ENCODE peak calls at places on chromosomes 12 and 14, in six cellular contexts. One of them, this sample, is unnamed.

GRCh38 chr14:22487401-22487800 is 101.6 kb downstream of the DAD1 start:
- DNase-seq in K562: no peak
- DNase-seq in GM23338: no peak
- DNase-seq in tibial artery: no peak
- DNase-seq in lung: no peak
- DNase-seq in SJSA1: no peak
- DNase-seq in this sample: no peak

GRCh38 chr12:52254180-52254964 is 20.1 kb upstream of the KRT86 start:
- DNase-seq in K562: no peak
- DNase-seq in GM23338: no peak
- DNase-seq in lung: no peak
- DNase-seq in tibial artery: no peak
- DNase-seq in SJSA1: no peak
- DNase-seq in this sample: no peak

GRCh38 chr12:106154781-106155273 is 16.1 kb upstream of the NUAK1 start:
- DNase-seq in tibial artery: no peak
- DNase-seq in lung: no peak
- DNase-seq in GM23338: no peak
- DNase-seq in K562: no peak
- DNase-seq in SJSA1: no peak
- DNase-seq in this sample: peak; percentile 29

GRCh38 chr14:53608369-53608768 is 348.3 kb downstream of the BMP4 start:
- DNase-seq in SJSA1: no peak
- DNase-seq in lung: no peak
- DNase-seq in K562: no peak
- DNase-seq in GM23338: no peak
- DNase-seq in tibial artery: no peak
- DNase-seq in this sample: no peak

GRCh38 chr14:61188936-61189808 is 92.0 kb downstream of the TMEM30B start:
- DNase-seq in SJSA1: no peak
- DNase-seq in K562: peak; percentile 49
- DNase-seq in GM23338: peak; percentile 89
- DNase-seq in tibial artery: peak; percentile 54
- DNase-seq in lung: peak; percentile 38
- DNase-seq in this sample: peak; percentile 88

GRCh38 chr12:98698603-98699463 is 53.7 kb downstream of the APAF1 start:
- DNase-seq in K562: peak; percentile 52
- DNase-seq in tibial artery: peak; percentile 34
- DNase-seq in GM23338: peak; percentile 74
- DNase-seq in SJSA1: peak; percentile 24
- DNase-seq in lung: peak; percentile 44
- DNase-seq in this sample: no peak

GRCh38 chr14:90294872-90295271 is 36.9 kb downstream of the NRDE2 start:
- DNase-seq in GM23338: no peak
- DNase-seq in tibial artery: no peak
- DNase-seq in K562: no peak
- DNase-seq in lung: no peak
- DNase-seq in SJSA1: no peak
- DNase-seq in this sample: no peak

GRCh38 chr14:76926521-76927251 is 100.5 kb downstream of the LRRC74A start:
- DNase-seq in GM23338: peak; percentile 73
- DNase-seq in tibial artery: peak; percentile 56
- DNase-seq in K562: no peak
- DNase-seq in SJSA1: no peak
- DNase-seq in lung: no peak
- DNase-seq in this sample: no peak

GRCh38 chr14:22882529-22883190 is 362 bp upstream of the REM2 start:
- DNase-seq in tibial artery: no peak
- DNase-seq in lung: peak; percentile 48
- DNase-seq in K562: peak; percentile 88
- DNase-seq in SJSA1: no peak
- DNase-seq in GM23338: peak; percentile 90
- DNase-seq in this sample: no peak

GRCh38 chr12:75404231-75404630 is 13.3 kb downstream of the GLIPR1L2 start:
- DNase-seq in SJSA1: no peak
- DNase-seq in lung: no peak
- DNase-seq in K562: no peak
- DNase-seq in tibial artery: no peak
- DNase-seq in GM23338: no peak
- DNase-seq in this sample: no peak

GRCh38 chr14:101410126-101410525 is 151.2 kb upstream of the DIO3 start:
- DNase-seq in SJSA1: no peak
- DNase-seq in lung: no peak
- DNase-seq in K562: no peak
- DNase-seq in GM23338: no peak
- DNase-seq in tibial artery: no peak
- DNase-seq in this sample: no peak

GRCh38 chr14:21505009-21505553 is 6.1 kb downstream of the METTL3 start:
- DNase-seq in GM23338: no peak
- DNase-seq in lung: no peak
- DNase-seq in tibial artery: no peak
- DNase-seq in K562: no peak
- DNase-seq in SJSA1: no peak
- DNase-seq in this sample: no peak

GRCh38 chr12:50224026-50224692 is 57.0 kb upstream of the CERS5 start:
- DNase-seq in GM23338: peak; percentile 26
- DNase-seq in SJSA1: no peak
- DNase-seq in tibial artery: no peak
- DNase-seq in K562: no peak
- DNase-seq in lung: peak; percentile 55
- DNase-seq in this sample: no peak

GRCh38 chr14:58572092-58572853 is 65.5 kb upstream of the DACT1 start:
- DNase-seq in K562: no peak
- DNase-seq in tibial artery: no peak
- DNase-seq in GM23338: no peak
- DNase-seq in lung: no peak
- DNase-seq in SJSA1: no peak
- DNase-seq in this sample: no peak

GRCh38 chr12:53999596-54000104 is 311 bp upstream of the HOXC9 start:
- DNase-seq in tibial artery: peak; percentile 80
- DNase-seq in lung: no peak
- DNase-seq in K562: peak; percentile 91
- DNase-seq in SJSA1: peak; percentile 83
- DNase-seq in GM23338: peak; percentile 77
- DNase-seq in this sample: no peak

GRCh38 chr12:76685246-76685678 is 78.7 kb upstream of the ZDHHC17 start:
- DNase-seq in lung: no peak
- DNase-seq in SJSA1: no peak
- DNase-seq in GM23338: peak; percentile 46
- DNase-seq in K562: no peak
- DNase-seq in tibial artery: no peak
- DNase-seq in this sample: no peak

GRCh38 chr14:83842536-83842935 is 1687.4 kb upstream of the FLRT2 start:
- DNase-seq in K562: no peak
- DNase-seq in lung: no peak
- DNase-seq in GM23338: no peak
- DNase-seq in tibial artery: no peak
- DNase-seq in SJSA1: no peak
- DNase-seq in this sample: no peak

GRCh38 chr14:94403312-94403711 is 14.9 kb upstream of the SERPINA1 start:
- DNase-seq in lung: no peak
- DNase-seq in tibial artery: no peak
- DNase-seq in SJSA1: no peak
- DNase-seq in GM23338: no peak
- DNase-seq in K562: no peak
- DNase-seq in this sample: no peak

GRCh38 chr12:126747530-126748149 is 1519.3 kb upstream of the TMEM132C start:
- DNase-seq in SJSA1: no peak
- DNase-seq in GM23338: peak; percentile 40
- DNase-seq in lung: peak; percentile 53
- DNase-seq in K562: peak; percentile 82
- DNase-seq in tibial artery: no peak
- DNase-seq in this sample: no peak

GRCh38 chr12:124504273-124505000 is 63.0 kb downstream of the NCOR2 start:
- DNase-seq in SJSA1: no peak
- DNase-seq in tibial artery: no peak
- DNase-seq in GM23338: peak; percentile 59
- DNase-seq in K562: no peak
- DNase-seq in lung: no peak
- DNase-seq in this sample: no peak

GRCh38 chr12:79897617-79898016 is 37.3 kb downstream of the PPP1R12A start:
- DNase-seq in GM23338: peak; percentile 50
- DNase-seq in SJSA1: peak; percentile 91
- DNase-seq in tibial artery: no peak
- DNase-seq in lung: no peak
- DNase-seq in K562: no peak
- DNase-seq in this sample: no peak

GRCh38 chr14:50434530-50434929 is 37.8 kb upstream of the CDKL1 start:
- DNase-seq in lung: no peak
- DNase-seq in GM23338: no peak
- DNase-seq in SJSA1: no peak
- DNase-seq in tibial artery: no peak
- DNase-seq in K562: no peak
- DNase-seq in this sample: no peak

GRCh38 chr14:90727082-90727481 is 89.1 kb downstream of the TTC7B start:
- DNase-seq in tibial artery: no peak
- DNase-seq in K562: no peak
- DNase-seq in lung: peak; percentile 23
- DNase-seq in SJSA1: no peak
- DNase-seq in GM23338: no peak
- DNase-seq in this sample: peak; percentile 45

GRCh38 chr12:106090586-106091411 is 48.0 kb downstream of the NUAK1 start:
- DNase-seq in SJSA1: peak; percentile 80
- DNase-seq in GM23338: no peak
- DNase-seq in tibial artery: peak; percentile 81
- DNase-seq in K562: no peak
- DNase-seq in lung: no peak
- DNase-seq in this sample: no peak

GRCh38 chr14:75535164-75535898 is 13.1 kb downstream of the BATF start:
- DNase-seq in K562: no peak
- DNase-seq in SJSA1: no peak
- DNase-seq in lung: no peak
- DNase-seq in GM23338: no peak
- DNase-seq in tibial artery: no peak
- DNase-seq in this sample: no peak
- H3K27ac ChIP-seq in K562: no peak overlapping the region
- H3K27ac ChIP-seq in SJSA1: peak overlapping the region; percentile 71
- H3K27ac ChIP-seq in lung: no peak overlapping the region
- H3K27ac ChIP-seq in GM23338: no peak overlapping the region
- H3K27ac ChIP-seq in tibial artery: no peak overlapping the region
- H3K27ac ChIP-seq in this sample: no peak overlapping the region

DNA sequence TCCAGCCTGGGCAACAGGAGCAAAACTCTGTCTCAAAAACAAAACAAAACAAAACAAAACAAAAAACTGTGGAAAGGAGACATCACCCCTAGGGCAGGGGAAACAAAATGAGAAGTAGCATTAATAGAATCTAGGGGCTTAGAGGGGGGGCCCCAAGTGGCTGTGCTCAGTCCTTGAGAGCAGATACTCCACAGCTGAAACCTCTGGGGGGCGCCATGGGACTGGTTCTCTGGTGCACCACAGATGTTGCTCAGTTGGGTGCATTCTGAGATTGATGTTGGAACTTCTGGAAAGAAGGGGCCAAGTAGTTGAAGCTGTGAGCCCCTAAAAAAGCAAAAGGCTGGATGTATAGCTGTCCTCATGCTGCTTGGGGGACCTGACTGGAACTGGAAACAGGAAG is 11.8 kb upstream of the SYNE2 start:
- DNase-seq in tibial artery: no peak
- DNase-seq in SJSA1: no peak
- DNase-seq in GM23338: peak; percentile 84
- DNase-seq in lung: no peak
- DNase-seq in K562: no peak
- DNase-seq in this sample: no peak
- H3K27ac ChIP-seq in tibial artery: no peak overlapping the region
- H3K27ac ChIP-seq in SJSA1: no peak overlapping the region
- H3K27ac ChIP-seq in GM23338: no peak overlapping the region
- H3K27ac ChIP-seq in lung: no peak overlapping the region
- H3K27ac ChIP-seq in K562: no peak overlapping the region
- H3K27ac ChIP-seq in this sample: no peak overlapping the region

DNA sequence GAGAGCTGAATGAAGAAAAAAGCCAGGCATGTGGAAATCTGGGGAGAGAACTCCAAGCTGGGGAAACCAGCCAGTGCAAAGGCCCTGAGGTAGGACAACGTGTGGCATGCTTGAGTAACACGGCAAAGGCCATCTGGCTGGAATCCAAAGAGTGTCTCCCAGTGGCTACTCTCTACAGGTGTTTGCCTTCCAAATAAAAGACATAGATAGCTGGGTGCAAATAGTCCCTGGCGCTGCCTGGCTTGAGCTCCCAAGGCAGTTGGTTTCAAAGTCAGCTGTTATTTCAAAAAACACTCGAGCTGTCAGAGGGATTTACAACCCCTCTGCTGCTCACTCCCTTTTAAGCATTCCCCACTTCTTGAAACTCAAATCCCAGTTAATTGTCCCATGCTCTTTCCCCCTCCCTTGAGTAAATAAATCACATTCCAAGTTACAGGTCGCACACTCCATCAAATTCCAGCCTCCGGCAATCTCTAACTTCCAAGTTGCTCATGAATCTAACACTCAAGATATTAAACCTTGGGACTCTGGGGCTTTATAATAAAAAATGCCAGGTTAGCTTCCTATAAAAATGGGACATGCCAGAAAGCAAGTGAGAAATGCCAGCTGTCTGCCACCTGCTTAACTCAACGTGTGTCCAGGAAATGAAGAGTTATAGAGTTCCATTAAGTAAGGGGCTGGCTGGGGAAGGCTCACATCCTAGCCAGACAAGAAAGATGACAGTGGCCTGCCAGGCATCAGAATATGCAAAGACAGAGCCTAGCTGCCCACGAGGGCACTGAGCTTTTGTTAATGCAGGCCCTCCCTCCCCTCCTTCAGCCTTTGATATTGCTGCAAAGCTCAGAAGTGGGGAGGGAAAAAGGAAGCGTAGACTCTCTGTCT is 133.6 kb upstream of the NOS1 start:
- DNase-seq in lung: no peak
- DNase-seq in GM23338: peak; percentile 23
- DNase-seq in K562: no peak
- DNase-seq in tibial artery: no peak
- DNase-seq in SJSA1: no peak
- DNase-seq in this sample: no peak
- H3K27ac ChIP-seq in lung: no peak overlapping the region
- H3K27ac ChIP-seq in GM23338: no peak overlapping the region
- H3K27ac ChIP-seq in K562: no peak overlapping the region
- H3K27ac ChIP-seq in tibial artery: no peak overlapping the region
- H3K27ac ChIP-seq in SJSA1: no peak overlapping the region
- H3K27ac ChIP-seq in this sample: no peak overlapping the region

GRCh38 chr12:123056709-123057108 is 76.2 kb downstream of the ARL6IP4 start:
- DNase-seq in tibial artery: no peak
- DNase-seq in GM23338: no peak
- DNase-seq in K562: no peak
- DNase-seq in SJSA1: no peak
- DNase-seq in lung: no peak
- DNase-seq in this sample: no peak

GRCh38 chr12:123056053-123056452 is 75.6 kb downstream of the ARL6IP4 start:
- DNase-seq in SJSA1: no peak
- DNase-seq in tibial artery: no peak
- DNase-seq in lung: no peak
- DNase-seq in GM23338: no peak
- DNase-seq in K562: peak; percentile 76
- DNase-seq in this sample: no peak

GRCh38 chr12:123057505-123058265 is 77.2 kb downstream of the ARL6IP4 start:
- DNase-seq in lung: peak; percentile 80
- DNase-seq in SJSA1: no peak
- DNase-seq in GM23338: no peak
- DNase-seq in K562: no peak
- DNase-seq in tibial artery: no peak
- DNase-seq in this sample: no peak

GRCh38 chr12:123054371-123054770 is 73.9 kb downstream of the ARL6IP4 start:
- DNase-seq in GM23338: no peak
- DNase-seq in SJSA1: no peak
- DNase-seq in K562: no peak
- DNase-seq in tibial artery: no peak
- DNase-seq in lung: no peak
- DNase-seq in this sample: no peak

GRCh38 chr12:123055281-123055766 is 74.8 kb downstream of the ARL6IP4 start:
- DNase-seq in GM23338: no peak
- DNase-seq in K562: no peak
- DNase-seq in SJSA1: no peak
- DNase-seq in tibial artery: no peak
- DNase-seq in lung: no peak
- DNase-seq in this sample: no peak
- H3K27ac ChIP-seq in GM23338: no peak overlapping the region
- H3K27ac ChIP-seq in K562: no peak overlapping the region
- H3K27ac ChIP-seq in SJSA1: no peak overlapping the region
- H3K27ac ChIP-seq in tibial artery: no peak overlapping the region
- H3K27ac ChIP-seq in lung: peak overlapping the region; percentile 49
- H3K27ac ChIP-seq in this sample: no peak overlapping the region

This sample was measured in esophagus muscularis mucosa.